ENCODE peak calls at places on chromosomes 11 and 22, in six cellular contexts. W, I, S, B, M and A are unnamed samples.

GRCh38 chr11:30878400-30878799 is 292.2 kb upstream of the MPPED2 start:
- DNase-seq in W (no peak), I (no peak), S (no peak), B (no peak), M (no peak), A (no peak)

GRCh38 chr22:32324505-32325415 is 32.9 kb upstream of the RFPL3 start:
- DNase-seq in W (no peak), I (no peak), S (peak), B (no peak), M (no peak), A (no peak)

GRCh38 chr11:31816467-31817053 is 5.4 kb upstream of the PAX6 start:
- DNase-seq in W (no peak), I (no peak), S (no peak), B (no peak), M (no peak), A (no peak)

GRCh38 chr11:20059587-20060021 is 100.7 kb downstream of the DBX1 start:
- DNase-seq in W (no peak), I (no peak), S (no peak), B (no peak), M (no peak), A (no peak)

GRCh38 chr11:117584056-117584830 is 212.8 kb downstream of the DSCAML1 start:
- DNase-seq in W (no peak), I (no peak), S (no peak), B (no peak), M (no peak), A (no peak)

GRCh38 chr22:33909906-33910305 is 10.4 kb downstream of the LARGE1 start:
- DNase-seq in W (no peak), I (no peak), S (no peak), B (no peak), M (no peak), A (no peak)

GRCh38 chr11:2889399-2890273 is 4.1 kb upstream of the CDKN1C start:
- DNase-seq in W (no peak), I (no peak), S (no peak), B (no peak), M (peak), A (no peak)

GRCh38 chr11:46725338-46726205 is 6.6 kb downstream of the F2 start:
- DNase-seq in W (no peak), I (no peak), S (no peak), B (no peak), M (no peak), A (no peak)

GRCh38 chr11:29005401-29005980 is 897.3 kb downstream of the METTL15 start:
- DNase-seq in W (no peak), I (no peak), S (no peak), B (no peak), M (no peak), A (no peak)

GRCh38 chr11:35327829-35328228 is 91.5 kb downstream of the SLC1A2 start:
- DNase-seq in W (no peak), I (no peak), S (no peak), B (no peak), M (no peak), A (no peak)

GRCh38 chr22:31179345-31179744 is 19.4 kb downstream of the RNF185 start:
- DNase-seq in W (no peak), I (no peak), S (no peak), B (no peak), M (no peak), A (no peak)

GRCh38 chr11:63682045-63682915 is 980 bp downstream of the RTN3 start:
- DNase-seq in W (peak), I (no peak), S (no peak), B (no peak), M (no peak), A (no peak)

GRCh38 chr11:70243912-70244652 is 26.4 kb upstream of the PPFIA1 start:
- DNase-seq in W (peak), I (no peak), S (no peak), B (no peak), M (no peak), A (no peak)

GRCh38 chr11:70019576-70020011 is 58.5 kb upstream of the ANO1 start:
- DNase-seq in W (no peak), I (no peak), S (no peak), B (no peak), M (no peak), A (no peak)

GRCh38 chr11:2898366-2899079 is 12.9 kb upstream of the CDKN1C start:
- DNase-seq in W (no peak), I (no peak), S (peak), B (no peak), M (peak), A (peak)

GRCh38 chr22:42721045-42721434 is 370 bp upstream of the A4GALT start:
- DNase-seq in W (no peak), I (no peak), S (no peak), B (no peak), M (no peak), A (no peak)
- H3K4me3 ChIP-seq in W (peak), I (peak), S (peak), B (peak), M (peak), A (peak)

GRCh38 chr22:24433868-24434471 is 6.6 kb downstream of the ADORA2A start:
- DNase-seq in W (no peak), I (no peak), S (no peak), B (no peak), M (no peak), A (peak)

GRCh38 chr22:24432059-24432853 is 4.9 kb downstream of the ADORA2A start:
- DNase-seq in W (no peak), I (no peak), S (peak), B (peak), M (peak), A (no peak)

GRCh38 chr22:24434472-24435322 is 7.3 kb downstream of the ADORA2A start:
- DNase-seq in W (no peak), I (no peak), S (no peak), B (no peak), M (no peak), A (peak)

GRCh38 chr22:24431309-24432034 is 4.1 kb downstream of the ADORA2A start:
- DNase-seq in W (no peak), I (no peak), S (no peak), B (no peak), M (no peak), A (no peak)

GRCh38 chr22:24433001-24433867 is 5.8 kb downstream of the ADORA2A start:
- DNase-seq in W (no peak), I (no peak), S (no peak), B (no peak), M (no peak), A (no peak)
- H3K27ac ChIP-seq in W (no peak), I (no peak), S (peak), B (peak), M (peak), A (peak)

GRCh38 chr11:65471410-65471762 is 27.5 kb upstream of the MALAT1 start:
- DNase-seq in W (peak), I (peak), S (no peak), B (no peak), M (peak), A (no peak)
- H3K4me3 ChIP-seq in W (peak), I (peak), S (peak), B (no peak), M (peak), A (peak)

DNA sequence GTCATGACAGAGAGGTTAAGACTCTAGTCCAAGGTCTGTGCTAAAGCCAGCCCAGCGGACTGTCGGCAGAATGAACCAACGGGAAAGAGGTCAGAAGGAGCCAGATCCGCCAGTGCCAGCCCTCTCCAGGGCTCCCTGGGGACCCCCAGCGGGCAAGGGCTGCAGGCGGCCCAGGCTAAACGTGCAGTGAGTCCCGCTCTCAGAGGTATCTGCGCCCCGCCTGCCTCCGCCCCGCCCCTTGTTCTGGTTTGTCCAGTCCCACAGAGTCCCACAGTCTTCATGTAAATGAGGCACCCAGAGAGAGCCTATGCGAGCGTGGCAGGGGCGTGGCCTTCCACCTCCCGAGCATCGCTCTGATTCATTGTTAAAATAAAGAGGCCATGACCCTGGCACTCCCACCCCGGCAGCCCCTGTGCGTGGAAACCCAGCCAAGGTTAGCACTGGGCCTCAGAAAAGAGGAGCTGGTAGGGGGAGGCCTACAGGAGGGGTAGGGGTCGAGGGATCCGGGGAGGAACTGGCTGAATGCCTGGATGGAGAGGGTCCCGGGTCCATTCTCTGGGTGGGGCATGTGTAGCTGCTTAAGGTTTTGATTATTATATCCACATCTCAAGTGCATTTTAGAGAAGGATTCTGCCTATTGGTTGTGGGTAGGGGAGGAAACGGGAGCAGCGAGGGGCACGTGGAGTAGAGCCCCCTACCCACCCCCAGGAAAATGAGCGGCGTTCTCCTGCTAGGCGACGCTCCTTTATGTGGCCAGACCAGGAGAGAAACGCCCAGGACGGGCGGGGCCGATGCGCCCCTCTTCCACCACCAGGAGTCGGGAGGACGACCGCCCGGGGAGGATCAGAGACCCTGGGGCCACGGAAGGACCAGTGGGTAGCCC is at the start of gene TRIOBP:
- DNase-seq in W (peak), I (peak), S (peak), B (peak), M (peak), A (peak)
- H3K27ac ChIP-seq in W (no peak), I (peak), S (no peak), B (peak), M (peak), A (no peak)

DNA sequence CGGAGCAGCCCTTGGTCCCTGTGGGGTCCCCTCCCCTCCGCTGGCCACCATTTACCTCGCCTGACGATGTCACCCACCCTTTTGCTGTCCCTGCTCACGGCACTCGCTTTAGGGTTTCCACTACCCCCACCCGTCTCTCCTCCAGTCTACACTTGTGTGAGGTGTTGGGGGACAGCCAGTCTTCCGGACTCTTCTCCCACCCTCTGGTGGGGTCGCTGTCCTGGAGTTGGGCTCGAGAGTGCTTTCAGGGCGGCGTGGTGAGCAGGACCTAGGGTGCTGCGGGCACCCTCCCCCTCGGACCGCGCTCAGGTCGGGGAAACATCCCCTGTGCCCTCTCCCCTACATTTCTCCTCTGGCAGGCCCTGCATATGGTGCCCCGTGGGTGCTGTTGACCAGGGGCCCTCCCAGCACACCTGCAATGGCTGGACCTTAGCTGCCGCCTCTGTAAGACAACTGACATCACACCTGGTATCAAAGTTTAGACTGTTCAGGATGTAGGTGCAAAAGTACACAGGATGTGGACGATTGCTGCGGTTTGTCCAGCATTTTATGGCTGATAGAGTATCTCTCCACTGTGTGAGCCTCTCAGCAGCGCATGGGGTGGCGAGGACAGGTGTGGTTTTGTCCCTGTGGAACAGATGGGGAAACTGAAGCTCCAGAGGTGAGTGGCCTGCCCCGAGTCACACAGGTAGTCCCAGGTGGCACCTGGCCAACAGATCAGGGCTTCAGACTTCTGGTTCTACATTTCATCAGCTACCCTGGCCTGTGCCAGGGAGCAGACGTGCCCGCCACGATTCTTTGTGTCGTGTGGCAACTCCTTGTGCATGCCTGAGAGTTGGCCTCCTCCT is 1.1 kb downstream of the GRK2 start:
- DNase-seq in W (no peak), I (no peak), S (no peak), B (no peak), M (no peak), A (no peak)
- H3K4me3 ChIP-seq in W (peak), I (peak), S (peak), B (peak), M (peak), A (peak)